ENCODE peak calls at places on chromosome 4, in four cellular contexts. K is activated T-cell treated with anti-CD3 and anti-CD28 coated beads, Interleukin-2, amount 50 U/mL, for 24 hours; B is activated T-helper 1 cell treated with Interleukin-2 at 50 U/mL for 16 hours; X is substantia nigra. T is an unnamed sample.

GRCh38 chr4:71691416-71692073 is 92.3 kb downstream of the GC start:
- DNase-seq in K (no peak), B (no peak), X (no peak), T (no peak)

GRCh38 chr4:115234405-115235093 is 121.1 kb upstream of the NDST4 start:
- DNase-seq in K (no peak), B (no peak), X (no peak), T (no peak)

GRCh38 chr4:123452585-123452984 is 56.0 kb downstream of the SPRY1 start:
- DNase-seq in K (no peak), B (no peak), X (peak), T (no peak)

GRCh38 chr4:128812360-128812958 is 3.0 kb downstream of the JADE1 start:
- DNase-seq in K (no peak), B (no peak), X (no peak), T (peak)

GRCh38 chr4:168981942-168982341 is 28.1 kb downstream of the CBR4 start:
- DNase-seq in K (no peak), B (no peak), X (no peak), T (no peak)

GRCh38 chr4:158581161-158581560 is 59.5 kb downstream of the RXFP1 start:
- DNase-seq in K (no peak), B (no peak), X (no peak), T (no peak)

GRCh38 chr4:166169111-166169510 is 296.1 kb downstream of the TLL1 start:
- DNase-seq in K (no peak), B (no peak), X (no peak), T (no peak)

GRCh38 chr4:11505225-11505971 is 76.7 kb upstream of the HS3ST1 start:
- DNase-seq in K (peak), B (no peak), X (no peak), T (no peak)

GRCh38 chr4:17385403-17385802 is 126.5 kb downstream of the QDPR start:
- DNase-seq in K (no peak), B (no peak), X (no peak), T (no peak)

T was measured in DMS79 treated with DMSO at 0.1 percent for 48 hours.